ENCODE peak calls at places on chromosomes 3 and 15, in ten cellular contexts. E is HT-29; A is Panc1; K is progenitor cell of endocrine pancreas; W is D341Med; C is amniotic stem cell; U is central memory CD4-positive, alpha-beta T cell; I is HTR-8/SVneo; L is fibroblast of lung; P is stimulated activated CD4-positive, alpha-beta T cell treated with anti-CD3 and anti-CD28 coated beads, Interleukin-15, amount 100 ng/mL, for 1 hour. G is an unnamed sample.

GRCh38 chr15:73799466-73799865 is 46.3 kb upstream of the INSYN1 start:
- DNase-seq in E (peak; percentile 66), A (no peak), K (no peak), W (no peak), C (no peak), U (no peak), I (no peak), L (peak; percentile 69), P (no peak), G (no peak)

GRCh38 chr3:190266915-190267290 is 55.3 kb downstream of the CLDN1 start:
- DNase-seq in E (no peak), A (no peak), K (no peak), W (no peak), C (no peak), U (no peak), I (no peak), L (no peak), P (no peak), G (no peak)

GRCh38 chr3:18988619-18989229 is 159.6 kb upstream of the KCNH8 start:
- DNase-seq in E (peak; percentile 50), A (no peak), K (no peak), W (peak; percentile 42), C (no peak), U (peak; percentile 17), I (peak; percentile 2), L (peak; percentile 1), P (no peak), G (peak; percentile 23)

GRCh38 chr3:188842628-188843027 is 329.1 kb upstream of the TPRG1 start:
- DNase-seq in E (no peak), A (no peak), K (no peak), W (no peak), C (no peak), U (no peak), I (no peak), L (peak; percentile 23), P (no peak), G (no peak)

GRCh38 chr3:50151728-50152127 is 3.4 kb upstream of the SEMA3F start:
- DNase-seq in E (no peak), A (no peak), K (no peak), W (no peak), C (no peak), U (no peak), I (no peak), L (no peak), P (no peak), G (no peak)

GRCh38 chr3:31710123-31710841 is 177.6 kb downstream of the STT3B start:
- DNase-seq in E (no peak), A (no peak), K (no peak), W (no peak), C (no peak), U (no peak), I (no peak), L (peak; percentile 13), P (no peak), G (no peak)

GRCh38 chr15:90184786-90185704 is 16.1 kb upstream of the SEMA4B start:
- DNase-seq in E (peak; percentile 91), A (no peak), K (peak; percentile 63), W (peak; percentile 61), C (no peak), U (peak; percentile 63), I (peak; percentile 66), L (peak; percentile 42), P (peak; percentile 27), G (peak; percentile 44)

GRCh38 chr3:69541059-69541471 is 155.2 kb upstream of the FRMD4B start:
- DNase-seq in E (peak; percentile 8), A (no peak), K (peak; percentile 20), W (peak; percentile 53), C (no peak), U (no peak), I (no peak), L (no peak), P (no peak), G (no peak)

GRCh38 chr3:190865828-190866227 is 3.3 kb upstream of the GMNC start:
- DNase-seq in E (no peak), A (no peak), K (no peak), W (no peak), C (no peak), U (no peak), I (no peak), L (no peak), P (no peak), G (no peak)

GRCh38 chr3:126850370-126851085 is 132.4 kb upstream of the PLXNA1 start:
- DNase-seq in E (no peak), A (no peak), K (peak; percentile 30), W (peak; percentile 2), C (peak; percentile 58), U (no peak), I (peak; percentile 70), L (peak; percentile 84), P (no peak), G (no peak)

GRCh38 chr3:42205800-42206514 is 60.0 kb downstream of the CCK start:
- DNase-seq in E (no peak), A (no peak), K (no peak), W (no peak), C (no peak), U (no peak), I (no peak), L (no peak), P (no peak), G (no peak)

GRCh38 chr15:73633991-73634495 is 854 bp upstream of the NPTN start:
- DNase-seq in E (no peak), A (peak; percentile 64), K (no peak), W (no peak), C (peak; percentile 85), U (no peak), I (peak; percentile 68), L (peak; percentile 94), P (no peak), G (no peak)

GRCh38 chr3:172100482-172100881 is 61.1 kb downstream of the FNDC3B start:
- DNase-seq in E (no peak), A (no peak), K (no peak), W (no peak), C (no peak), U (no peak), I (no peak), L (no peak), P (no peak), G (no peak)

GRCh38 chr15:79171320-79172031 is 80.9 kb upstream of the RASGRF1 start:
- DNase-seq in E (no peak), A (no peak), K (no peak), W (no peak), C (no peak), U (no peak), I (no peak), L (no peak), P (no peak), G (no peak)

GRCh38 chr3:182837855-182838454 is 44.7 kb downstream of the ATP11B start:
- DNase-seq in E (peak; percentile 41), A (no peak), K (no peak), W (no peak), C (no peak), U (peak; percentile 9), I (no peak), L (peak; percentile 28), P (no peak), G (peak; percentile 4)

GRCh38 chr3:178072931-178073330 is 463.3 kb upstream of the KCNMB2 start:
- DNase-seq in E (no peak), A (no peak), K (no peak), W (no peak), C (no peak), U (no peak), I (no peak), L (peak; percentile 12), P (no peak), G (no peak)

GRCh38 chr3:108131105-108131794 is 40.4 kb upstream of the CD47 start:
- DNase-seq in E (no peak), A (peak; percentile 87), K (no peak), W (no peak), C (peak; percentile 73), U (no peak), I (peak; percentile 33), L (peak; percentile 93), P (no peak), G (no peak)

GRCh38 chr3:58200846-58201355 is 9.9 kb downstream of the DNASE1L3 start:
- DNase-seq in E (no peak), A (no peak), K (no peak), W (no peak), C (no peak), U (no peak), I (no peak), L (no peak), P (no peak), G (no peak)

GRCh38 chr3:187044871-187045552 is 94.3 kb downstream of the RPL39L start:
- DNase-seq in E (no peak), A (no peak), K (no peak), W (no peak), C (no peak), U (no peak), I (no peak), L (no peak), P (no peak), G (no peak)